ENCODE peak calls at places on chromosomes 6 and 20, in seven cellular contexts. One of them, this sample, is unnamed.

GRCh38 chr20:1370548-1371110 is 22.2 kb downstream of the FKBP1A start:
- DNase-seq in NCI-H1092 treated with DMSO at 0.1 percent for 48 hours: no peak
- DNase-seq in anterior cingulate cortex: no peak
- DNase-seq in Kasumi-1: no peak
- DNase-seq in retina: no peak
- DNase-seq in osteocyte: no peak
- DNase-seq in WERI-Rb-1: no peak
- DNase-seq in this sample: no peak

GRCh38 chr6:150403458-150404245 is 34.8 kb downstream of the IYD start:
- DNase-seq in NCI-H1092 treated with DMSO at 0.1 percent for 48 hours: peak; percentile 13
- DNase-seq in anterior cingulate cortex: no peak
- DNase-seq in retina: no peak
- DNase-seq in WERI-Rb-1: no peak
- DNase-seq in osteocyte: no peak
- DNase-seq in Kasumi-1: no peak
- DNase-seq in this sample: no peak

GRCh38 chr6:13328875-13329183 is 492 bp upstream of the TBC1D7 start:
- DNase-seq in NCI-H1092 treated with DMSO at 0.1 percent for 48 hours: no peak
- DNase-seq in osteocyte: no peak
- DNase-seq in WERI-Rb-1: no peak
- DNase-seq in retina: no peak
- DNase-seq in Kasumi-1: no peak
- DNase-seq in anterior cingulate cortex: no peak
- DNase-seq in this sample: no peak

GRCh38 chr20:34055290-34055689 is 56.8 kb downstream of the EIF2S2 start:
- DNase-seq in osteocyte: no peak
- DNase-seq in retina: no peak
- DNase-seq in anterior cingulate cortex: no peak
- DNase-seq in NCI-H1092 treated with DMSO at 0.1 percent for 48 hours: no peak
- DNase-seq in Kasumi-1: peak; percentile 45
- DNase-seq in WERI-Rb-1: no peak
- DNase-seq in this sample: no peak

GRCh38 chr6:160139420-160139851 is 17.8 kb downstream of the SLC22A1 start:
- DNase-seq in WERI-Rb-1: no peak
- DNase-seq in NCI-H1092 treated with DMSO at 0.1 percent for 48 hours: no peak
- DNase-seq in anterior cingulate cortex: no peak
- DNase-seq in Kasumi-1: no peak
- DNase-seq in retina: no peak
- DNase-seq in osteocyte: peak; percentile 75
- DNase-seq in this sample: no peak

GRCh38 chr6:47307362-47308222 is 2.1 kb downstream of the TNFRSF21 start:
- DNase-seq in NCI-H1092 treated with DMSO at 0.1 percent for 48 hours: no peak
- DNase-seq in WERI-Rb-1: no peak
- DNase-seq in retina: no peak
- DNase-seq in anterior cingulate cortex: no peak
- DNase-seq in osteocyte: no peak
- DNase-seq in Kasumi-1: no peak
- DNase-seq in this sample: no peak

GRCh38 chr6:106739387-106739786 is 110.0 kb downstream of the QRSL1 start:
- DNase-seq in retina: no peak
- DNase-seq in Kasumi-1: no peak
- DNase-seq in anterior cingulate cortex: peak; percentile 36
- DNase-seq in NCI-H1092 treated with DMSO at 0.1 percent for 48 hours: no peak
- DNase-seq in osteocyte: no peak
- DNase-seq in WERI-Rb-1: no peak
- DNase-seq in this sample: no peak

GRCh38 chr6:93962566-93962965 is 543.2 kb upstream of the EPHA7 start:
- DNase-seq in osteocyte: no peak
- DNase-seq in WERI-Rb-1: no peak
- DNase-seq in anterior cingulate cortex: no peak
- DNase-seq in Kasumi-1: no peak
- DNase-seq in retina: no peak
- DNase-seq in NCI-H1092 treated with DMSO at 0.1 percent for 48 hours: no peak
- DNase-seq in this sample: no peak

GRCh38 chr6:47897233-47897632 is 115.4 kb downstream of the OPN5 start:
- DNase-seq in NCI-H1092 treated with DMSO at 0.1 percent for 48 hours: no peak
- DNase-seq in retina: no peak
- DNase-seq in anterior cingulate cortex: no peak
- DNase-seq in WERI-Rb-1: no peak
- DNase-seq in Kasumi-1: no peak
- DNase-seq in osteocyte: no peak
- DNase-seq in this sample: no peak

GRCh38 chr6:84511929-84512328 is 252.5 kb downstream of the TBX18 start:
- DNase-seq in WERI-Rb-1: no peak
- DNase-seq in osteocyte: no peak
- DNase-seq in retina: no peak
- DNase-seq in anterior cingulate cortex: no peak
- DNase-seq in Kasumi-1: no peak
- DNase-seq in NCI-H1092 treated with DMSO at 0.1 percent for 48 hours: no peak
- DNase-seq in this sample: no peak

GRCh38 chr6:162377735-162378134 is 349.8 kb downstream of the PRKN start:
- DNase-seq in WERI-Rb-1: no peak
- DNase-seq in Kasumi-1: no peak
- DNase-seq in NCI-H1092 treated with DMSO at 0.1 percent for 48 hours: no peak
- DNase-seq in retina: no peak
- DNase-seq in anterior cingulate cortex: no peak
- DNase-seq in osteocyte: no peak
- DNase-seq in this sample: no peak

GRCh38 chr20:48682529-48683385 is 145.0 kb downstream of the PREX1 start:
- DNase-seq in WERI-Rb-1: peak; percentile 96
- DNase-seq in osteocyte: peak; percentile 95
- DNase-seq in Kasumi-1: peak; percentile 63
- DNase-seq in retina: peak; percentile 72
- DNase-seq in anterior cingulate cortex: peak; percentile 41
- DNase-seq in NCI-H1092 treated with DMSO at 0.1 percent for 48 hours: peak; percentile 96
- DNase-seq in this sample: peak; percentile 84

GRCh38 chr6:26223677-26224546 is 136.7 kb downstream of the HFE start:
- DNase-seq in Kasumi-1: peak; percentile 92
- DNase-seq in anterior cingulate cortex: peak; percentile 16
- DNase-seq in WERI-Rb-1: no peak
- DNase-seq in retina: peak; percentile 93
- DNase-seq in osteocyte: no peak
- DNase-seq in NCI-H1092 treated with DMSO at 0.1 percent for 48 hours: peak; percentile 73
- DNase-seq in this sample: no peak

GRCh38 chr6:146087386-146087785 is 58.5 kb downstream of the GRM1 start:
- DNase-seq in NCI-H1092 treated with DMSO at 0.1 percent for 48 hours: no peak
- DNase-seq in WERI-Rb-1: no peak
- DNase-seq in Kasumi-1: no peak
- DNase-seq in anterior cingulate cortex: no peak
- DNase-seq in retina: no peak
- DNase-seq in osteocyte: no peak
- DNase-seq in this sample: no peak

GRCh38 chr20:51514836-51515235 is 27.7 kb downstream of the NFATC2 start:
- DNase-seq in osteocyte: no peak
- DNase-seq in NCI-H1092 treated with DMSO at 0.1 percent for 48 hours: no peak
- DNase-seq in WERI-Rb-1: no peak
- DNase-seq in anterior cingulate cortex: no peak
- DNase-seq in retina: no peak
- DNase-seq in Kasumi-1: no peak
- DNase-seq in this sample: no peak

GRCh38 chr20:61163027-61163426 is 89.0 kb upstream of the CDH4 start:
- DNase-seq in Kasumi-1: no peak
- DNase-seq in retina: no peak
- DNase-seq in NCI-H1092 treated with DMSO at 0.1 percent for 48 hours: no peak
- DNase-seq in osteocyte: no peak
- DNase-seq in anterior cingulate cortex: no peak
- DNase-seq in WERI-Rb-1: no peak
- DNase-seq in this sample: no peak

GRCh38 chr6:144181639-144182038 is 31.3 kb downstream of the STX11 start:
- DNase-seq in retina: no peak
- DNase-seq in NCI-H1092 treated with DMSO at 0.1 percent for 48 hours: no peak
- DNase-seq in anterior cingulate cortex: no peak
- DNase-seq in WERI-Rb-1: no peak
- DNase-seq in Kasumi-1: peak; percentile 47
- DNase-seq in osteocyte: no peak
- DNase-seq in this sample: no peak

GRCh38 chr20:57326667-57327455 is 2.7 kb upstream of the SPO11 start:
- DNase-seq in osteocyte: no peak
- DNase-seq in NCI-H1092 treated with DMSO at 0.1 percent for 48 hours: no peak
- DNase-seq in WERI-Rb-1: no peak
- DNase-seq in Kasumi-1: no peak
- DNase-seq in anterior cingulate cortex: no peak
- DNase-seq in retina: no peak
- DNase-seq in this sample: peak; percentile 76

GRCh38 chr20:43840382-43841070 is 74.1 kb upstream of the TOX2 start:
- DNase-seq in WERI-Rb-1: no peak
- DNase-seq in Kasumi-1: peak; percentile 37
- DNase-seq in retina: peak; percentile 13
- DNase-seq in NCI-H1092 treated with DMSO at 0.1 percent for 48 hours: peak; percentile 9
- DNase-seq in anterior cingulate cortex: no peak
- DNase-seq in osteocyte: peak; percentile 62
- DNase-seq in this sample: no peak

GRCh38 chr20:11331096-11331495 is 586.6 kb upstream of the BTBD3 start:
- DNase-seq in WERI-Rb-1: no peak
- DNase-seq in NCI-H1092 treated with DMSO at 0.1 percent for 48 hours: no peak
- DNase-seq in anterior cingulate cortex: no peak
- DNase-seq in retina: no peak
- DNase-seq in osteocyte: no peak
- DNase-seq in Kasumi-1: no peak
- DNase-seq in this sample: no peak

GRCh38 chr6:140320081-140320798 is 945.8 kb upstream of the CITED2 start:
- DNase-seq in WERI-Rb-1: no peak
- DNase-seq in Kasumi-1: peak; percentile 85
- DNase-seq in NCI-H1092 treated with DMSO at 0.1 percent for 48 hours: no peak
- DNase-seq in retina: no peak
- DNase-seq in osteocyte: no peak
- DNase-seq in anterior cingulate cortex: no peak
- DNase-seq in this sample: no peak

GRCh38 chr20:4829494-4830211 is 107.9 kb downstream of the PRND start:
- DNase-seq in retina: no peak
- DNase-seq in osteocyte: no peak
- DNase-seq in Kasumi-1: no peak
- DNase-seq in anterior cingulate cortex: no peak
- DNase-seq in WERI-Rb-1: no peak
- DNase-seq in NCI-H1092 treated with DMSO at 0.1 percent for 48 hours: no peak
- DNase-seq in this sample: no peak

GRCh38 chr20:61810066-61810708 is 255.5 kb downstream of the TAF4 start:
- DNase-seq in Kasumi-1: no peak
- DNase-seq in NCI-H1092 treated with DMSO at 0.1 percent for 48 hours: no peak
- DNase-seq in anterior cingulate cortex: no peak
- DNase-seq in osteocyte: no peak
- DNase-seq in retina: no peak
- DNase-seq in WERI-Rb-1: no peak
- DNase-seq in this sample: no peak

GRCh38 chr20:43916073-43916874 is 1.6 kb downstream of the TOX2 start:
- DNase-seq in NCI-H1092 treated with DMSO at 0.1 percent for 48 hours: no peak
- DNase-seq in anterior cingulate cortex: no peak
- DNase-seq in WERI-Rb-1: no peak
- DNase-seq in Kasumi-1: no peak
- DNase-seq in retina: no peak
- DNase-seq in osteocyte: no peak
- DNase-seq in this sample: no peak

GRCh38 chr20:19974621-19975435 is 42.3 kb upstream of the NAA20 start:
- DNase-seq in Kasumi-1: peak; percentile 46
- DNase-seq in anterior cingulate cortex: peak; percentile 80
- DNase-seq in osteocyte: peak; percentile 89
- DNase-seq in retina: peak; percentile 81
- DNase-seq in NCI-H1092 treated with DMSO at 0.1 percent for 48 hours: peak; percentile 71
- DNase-seq in WERI-Rb-1: no peak
- DNase-seq in this sample: no peak

GRCh38 chr6:118789419-118789818 is 104.5 kb upstream of the ASF1A start:
- DNase-seq in Kasumi-1: no peak
- DNase-seq in osteocyte: peak; percentile 62
- DNase-seq in NCI-H1092 treated with DMSO at 0.1 percent for 48 hours: no peak
- DNase-seq in anterior cingulate cortex: no peak
- DNase-seq in WERI-Rb-1: no peak
- DNase-seq in retina: no peak
- DNase-seq in this sample: no peak

GRCh38 chr6:163648868-163649267 is 234.3 kb downstream of the QKI start:
- DNase-seq in WERI-Rb-1: no peak
- DNase-seq in Kasumi-1: no peak
- DNase-seq in anterior cingulate cortex: no peak
- DNase-seq in retina: no peak
- DNase-seq in osteocyte: no peak
- DNase-seq in NCI-H1092 treated with DMSO at 0.1 percent for 48 hours: no peak
- DNase-seq in this sample: no peak

GRCh38 chr20:52585333-52585732 is 386.8 kb upstream of the TSHZ2 start:
- DNase-seq in retina: no peak
- DNase-seq in Kasumi-1: no peak
- DNase-seq in WERI-Rb-1: no peak
- DNase-seq in osteocyte: no peak
- DNase-seq in anterior cingulate cortex: no peak
- DNase-seq in NCI-H1092 treated with DMSO at 0.1 percent for 48 hours: no peak
- DNase-seq in this sample: no peak

GRCh38 chr6:107186047-107186446 is 70.7 kb upstream of the BEND3 start:
- DNase-seq in NCI-H1092 treated with DMSO at 0.1 percent for 48 hours: no peak
- DNase-seq in anterior cingulate cortex: no peak
- DNase-seq in Kasumi-1: no peak
- DNase-seq in WERI-Rb-1: no peak
- DNase-seq in retina: no peak
- DNase-seq in osteocyte: no peak
- DNase-seq in this sample: no peak

GRCh38 chr20:49276895-49277785 is 717 bp downstream of the ZNFX1 start:
- DNase-seq in retina: peak; percentile 15
- DNase-seq in osteocyte: no peak
- DNase-seq in anterior cingulate cortex: no peak
- DNase-seq in NCI-H1092 treated with DMSO at 0.1 percent for 48 hours: no peak
- DNase-seq in Kasumi-1: peak; percentile 37
- DNase-seq in WERI-Rb-1: no peak
- DNase-seq in this sample: no peak

GRCh38 chr6:54886932-54887584 is 40.5 kb downstream of the FAM83B start:
- DNase-seq in WERI-Rb-1: no peak
- DNase-seq in NCI-H1092 treated with DMSO at 0.1 percent for 48 hours: no peak
- DNase-seq in Kasumi-1: no peak
- DNase-seq in osteocyte: no peak
- DNase-seq in retina: no peak
- DNase-seq in anterior cingulate cortex: no peak
- DNase-seq in this sample: no peak

GRCh38 chr6:90500458-90500857 is 86.4 kb downstream of the MAP3K7 start:
- DNase-seq in WERI-Rb-1: no peak
- DNase-seq in retina: no peak
- DNase-seq in Kasumi-1: no peak
- DNase-seq in anterior cingulate cortex: no peak
- DNase-seq in osteocyte: no peak
- DNase-seq in NCI-H1092 treated with DMSO at 0.1 percent for 48 hours: no peak
- DNase-seq in this sample: no peak

This sample was measured in type B pancreatic cell.